ENCODE peak calls at places on chromosomes 4 and X, in ten cellular contexts. One of them, this sample, is unnamed.

GRCh38 chr4:172481802-172482508 is 668.8 kb downstream of the GALNTL6 start:
- DNase-seq in IMR-90: no peak
- DNase-seq in heart left ventricle: no peak
- DNase-seq in A549: no peak
- DNase-seq in stomach: no peak
- DNase-seq in lower leg skin: no peak
- DNase-seq in right lobe of liver: no peak
- DNase-seq in tibial nerve: no peak
- DNase-seq in HCT116: no peak
- DNase-seq in ovary: no peak
- DNase-seq in this sample: no peak

GRCh38 chr4:94307231-94307840 is 35.3 kb downstream of the HPGDS start:
- DNase-seq in IMR-90: no peak
- DNase-seq in heart left ventricle: no peak
- DNase-seq in A549: no peak
- DNase-seq in stomach: no peak
- DNase-seq in lower leg skin: no peak
- DNase-seq in right lobe of liver: no peak
- DNase-seq in tibial nerve: no peak
- DNase-seq in HCT116: no peak
- DNase-seq in ovary: no peak
- DNase-seq in this sample: no peak

GRCh38 chrX:27555514-27555913 is 34.6 kb upstream of the DCAF8L2 start:
- DNase-seq in IMR-90: peak
- DNase-seq in heart left ventricle: no peak
- DNase-seq in A549: peak
- DNase-seq in stomach: no peak
- DNase-seq in lower leg skin: no peak
- DNase-seq in right lobe of liver: no peak
- DNase-seq in tibial nerve: no peak
- DNase-seq in HCT116: no peak
- DNase-seq in ovary: no peak
- DNase-seq in this sample: no peak

GRCh38 chr4:186192068-186192751 is 843 bp downstream of the CYP4V2 start:
- DNase-seq in IMR-90: peak
- DNase-seq in heart left ventricle: peak
- DNase-seq in A549: no peak
- DNase-seq in stomach: peak
- DNase-seq in lower leg skin: peak
- DNase-seq in right lobe of liver: peak
- DNase-seq in tibial nerve: no peak
- DNase-seq in HCT116: no peak
- DNase-seq in ovary: peak
- DNase-seq in this sample: peak

GRCh38 chr4:78735697-78736096 is 40.5 kb upstream of the BMP2K start:
- DNase-seq in IMR-90: no peak
- DNase-seq in heart left ventricle: no peak
- DNase-seq in A549: no peak
- DNase-seq in stomach: no peak
- DNase-seq in lower leg skin: no peak
- DNase-seq in right lobe of liver: no peak
- DNase-seq in tibial nerve: no peak
- DNase-seq in HCT116: no peak
- DNase-seq in ovary: no peak
- DNase-seq in this sample: no peak

GRCh38 chrX:13151806-13152510 is 107.5 kb upstream of the FAM9C start:
- DNase-seq in IMR-90: peak
- DNase-seq in heart left ventricle: peak
- DNase-seq in A549: no peak
- DNase-seq in stomach: no peak
- DNase-seq in lower leg skin: no peak
- DNase-seq in right lobe of liver: no peak
- DNase-seq in tibial nerve: no peak
- DNase-seq in HCT116: no peak
- DNase-seq in ovary: no peak
- DNase-seq in this sample: no peak

GRCh38 chr4:58214376-58214775 is 1104.2 kb upstream of the IGFBP7 start:
- DNase-seq in IMR-90: no peak
- DNase-seq in heart left ventricle: no peak
- DNase-seq in A549: no peak
- DNase-seq in stomach: no peak
- DNase-seq in lower leg skin: no peak
- DNase-seq in right lobe of liver: no peak
- DNase-seq in tibial nerve: no peak
- DNase-seq in HCT116: no peak
- DNase-seq in ovary: no peak
- DNase-seq in this sample: no peak

GRCh38 chr4:78766026-78766425 is 10.1 kb upstream of the BMP2K start:
- DNase-seq in IMR-90: peak
- DNase-seq in heart left ventricle: no peak
- DNase-seq in A549: no peak
- DNase-seq in stomach: no peak
- DNase-seq in lower leg skin: no peak
- DNase-seq in right lobe of liver: no peak
- DNase-seq in tibial nerve: no peak
- DNase-seq in HCT116: no peak
- DNase-seq in ovary: no peak
- DNase-seq in this sample: no peak

GRCh38 chrX:86148594-86148993 is 343 bp downstream of the DACH2 start:
- DNase-seq in IMR-90: no peak
- DNase-seq in heart left ventricle: no peak
- DNase-seq in A549: no peak
- DNase-seq in stomach: no peak
- DNase-seq in lower leg skin: no peak
- DNase-seq in right lobe of liver: no peak
- DNase-seq in tibial nerve: no peak
- DNase-seq in HCT116: no peak
- DNase-seq in ovary: no peak
- DNase-seq in this sample: no peak

GRCh38 chr4:165709973-165710526 is 163.0 kb upstream of the TLL1 start:
- DNase-seq in IMR-90: no peak
- DNase-seq in heart left ventricle: no peak
- DNase-seq in A549: no peak
- DNase-seq in stomach: no peak
- DNase-seq in lower leg skin: no peak
- DNase-seq in right lobe of liver: no peak
- DNase-seq in tibial nerve: no peak
- DNase-seq in HCT116: no peak
- DNase-seq in ovary: no peak
- DNase-seq in this sample: no peak

GRCh38 chrX:30889147-30890125 is at the start of gene TAB3:
- DNase-seq in IMR-90: peak
- DNase-seq in heart left ventricle: peak
- DNase-seq in A549: peak
- DNase-seq in stomach: peak
- DNase-seq in lower leg skin: peak
- DNase-seq in right lobe of liver: peak
- DNase-seq in tibial nerve: peak
- DNase-seq in HCT116: peak
- DNase-seq in ovary: peak
- DNase-seq in this sample: peak
- TF ChIP-seq POLR2A in IMR-90: no peak
- TF ChIP-seq POLR2A in heart left ventricle: no peak
- TF ChIP-seq POLR2A in A549: peak
- TF ChIP-seq POLR2A in stomach: no peak
- TF ChIP-seq POLR2A in lower leg skin: no peak
- TF ChIP-seq POLR2A in right lobe of liver: peak
- TF ChIP-seq POLR2A in tibial nerve: peak
- TF ChIP-seq POLR2A in HCT116: no peak
- TF ChIP-seq POLR2A in ovary: peak
- TF ChIP-seq POLR2A in this sample: peak

DNA sequence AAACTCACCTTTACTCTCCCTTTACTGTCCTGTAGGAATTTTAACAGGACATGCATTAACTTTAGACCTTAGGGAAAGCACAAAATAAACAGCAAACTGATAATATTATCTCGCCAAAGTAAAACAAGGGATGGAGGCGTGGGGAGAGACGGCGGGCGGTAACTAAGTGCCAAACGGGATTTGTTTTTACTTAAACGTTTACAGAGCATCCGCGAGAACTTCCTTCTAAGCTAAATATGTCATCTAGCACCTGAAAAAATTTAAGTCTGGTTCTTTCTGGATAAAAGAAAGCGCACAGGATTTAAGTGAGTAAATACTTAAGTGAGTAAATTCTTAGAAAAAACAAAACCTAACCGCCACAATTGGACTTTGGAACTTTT is 108.5 kb downstream of the SPRY1 start:
- DNase-seq in IMR-90: peak
- DNase-seq in heart left ventricle: no peak
- DNase-seq in A549: peak
- DNase-seq in stomach: peak
- DNase-seq in lower leg skin: no peak
- DNase-seq in right lobe of liver: no peak
- DNase-seq in tibial nerve: no peak
- DNase-seq in HCT116: no peak
- DNase-seq in ovary: no peak
- DNase-seq in this sample: no peak
- H3K4me3 ChIP-seq in IMR-90: peak
- H3K4me3 ChIP-seq in heart left ventricle: peak
- H3K4me3 ChIP-seq in A549: peak
- H3K4me3 ChIP-seq in stomach: peak
- H3K4me3 ChIP-seq in lower leg skin: no peak
- H3K4me3 ChIP-seq in right lobe of liver: peak
- H3K4me3 ChIP-seq in tibial nerve: peak
- H3K4me3 ChIP-seq in HCT116: peak
- H3K4me3 ChIP-seq in ovary: peak
- H3K4me3 ChIP-seq in this sample: peak

GRCh38 chr4:2534904-2535385 is 1.5 kb upstream of the FAM193A start:
- DNase-seq in IMR-90: peak
- DNase-seq in heart left ventricle: no peak
- DNase-seq in A549: peak
- DNase-seq in stomach: no peak
- DNase-seq in lower leg skin: no peak
- DNase-seq in right lobe of liver: no peak
- DNase-seq in tibial nerve: no peak
- DNase-seq in HCT116: no peak
- DNase-seq in ovary: no peak
- DNase-seq in this sample: no peak

GRCh38 chr4:2536193-2537010 is at the start of gene FAM193A:
- DNase-seq in IMR-90: peak
- DNase-seq in heart left ventricle: peak
- DNase-seq in A549: peak
- DNase-seq in stomach: peak
- DNase-seq in lower leg skin: peak
- DNase-seq in right lobe of liver: peak
- DNase-seq in tibial nerve: peak
- DNase-seq in HCT116: peak
- DNase-seq in ovary: peak
- DNase-seq in this sample: peak

GRCh38 chr4:2535386-2536192 is 858 bp upstream of the FAM193A start:
- DNase-seq in IMR-90: peak
- DNase-seq in heart left ventricle: peak
- DNase-seq in A549: peak
- DNase-seq in stomach: peak
- DNase-seq in lower leg skin: peak
- DNase-seq in right lobe of liver: peak
- DNase-seq in tibial nerve: no peak
- DNase-seq in HCT116: no peak
- DNase-seq in ovary: peak
- DNase-seq in this sample: peak
- TF ChIP-seq POLR2A in IMR-90: peak
- TF ChIP-seq POLR2A in heart left ventricle: no peak
- TF ChIP-seq POLR2A in A549: no peak
- TF ChIP-seq POLR2A in stomach: no peak
- TF ChIP-seq POLR2A in lower leg skin: no peak
- TF ChIP-seq POLR2A in right lobe of liver: peak
- TF ChIP-seq POLR2A in tibial nerve: peak
- TF ChIP-seq POLR2A in HCT116: no peak
- TF ChIP-seq POLR2A in ovary: peak
- TF ChIP-seq POLR2A in this sample: peak

GRCh38 chrX:11349661-11350337 is 56.6 kb downstream of the AMELX start:
- DNase-seq in IMR-90: no peak
- DNase-seq in heart left ventricle: no peak
- DNase-seq in A549: no peak
- DNase-seq in stomach: no peak
- DNase-seq in lower leg skin: no peak
- DNase-seq in right lobe of liver: no peak
- DNase-seq in tibial nerve: no peak
- DNase-seq in HCT116: no peak
- DNase-seq in ovary: no peak
- DNase-seq in this sample: no peak

GRCh38 chrX:11349020-11349419 is 55.8 kb downstream of the AMELX start:
- DNase-seq in IMR-90: no peak
- DNase-seq in heart left ventricle: no peak
- DNase-seq in A549: no peak
- DNase-seq in stomach: no peak
- DNase-seq in lower leg skin: no peak
- DNase-seq in right lobe of liver: no peak
- DNase-seq in tibial nerve: no peak
- DNase-seq in HCT116: no peak
- DNase-seq in ovary: no peak
- DNase-seq in this sample: no peak

GRCh38 chrX:11355259-11355909 is 62.2 kb downstream of the AMELX start:
- DNase-seq in IMR-90: no peak
- DNase-seq in heart left ventricle: no peak
- DNase-seq in A549: no peak
- DNase-seq in stomach: no peak
- DNase-seq in lower leg skin: no peak
- DNase-seq in right lobe of liver: no peak
- DNase-seq in tibial nerve: no peak
- DNase-seq in HCT116: no peak
- DNase-seq in ovary: no peak
- DNase-seq in this sample: no peak

GRCh38 chrX:11352296-11352741 is 59.1 kb downstream of the AMELX start:
- DNase-seq in IMR-90: no peak
- DNase-seq in heart left ventricle: no peak
- DNase-seq in A549: no peak
- DNase-seq in stomach: no peak
- DNase-seq in lower leg skin: no peak
- DNase-seq in right lobe of liver: no peak
- DNase-seq in tibial nerve: no peak
- DNase-seq in HCT116: no peak
- DNase-seq in ovary: no peak
- DNase-seq in this sample: no peak

DNA sequence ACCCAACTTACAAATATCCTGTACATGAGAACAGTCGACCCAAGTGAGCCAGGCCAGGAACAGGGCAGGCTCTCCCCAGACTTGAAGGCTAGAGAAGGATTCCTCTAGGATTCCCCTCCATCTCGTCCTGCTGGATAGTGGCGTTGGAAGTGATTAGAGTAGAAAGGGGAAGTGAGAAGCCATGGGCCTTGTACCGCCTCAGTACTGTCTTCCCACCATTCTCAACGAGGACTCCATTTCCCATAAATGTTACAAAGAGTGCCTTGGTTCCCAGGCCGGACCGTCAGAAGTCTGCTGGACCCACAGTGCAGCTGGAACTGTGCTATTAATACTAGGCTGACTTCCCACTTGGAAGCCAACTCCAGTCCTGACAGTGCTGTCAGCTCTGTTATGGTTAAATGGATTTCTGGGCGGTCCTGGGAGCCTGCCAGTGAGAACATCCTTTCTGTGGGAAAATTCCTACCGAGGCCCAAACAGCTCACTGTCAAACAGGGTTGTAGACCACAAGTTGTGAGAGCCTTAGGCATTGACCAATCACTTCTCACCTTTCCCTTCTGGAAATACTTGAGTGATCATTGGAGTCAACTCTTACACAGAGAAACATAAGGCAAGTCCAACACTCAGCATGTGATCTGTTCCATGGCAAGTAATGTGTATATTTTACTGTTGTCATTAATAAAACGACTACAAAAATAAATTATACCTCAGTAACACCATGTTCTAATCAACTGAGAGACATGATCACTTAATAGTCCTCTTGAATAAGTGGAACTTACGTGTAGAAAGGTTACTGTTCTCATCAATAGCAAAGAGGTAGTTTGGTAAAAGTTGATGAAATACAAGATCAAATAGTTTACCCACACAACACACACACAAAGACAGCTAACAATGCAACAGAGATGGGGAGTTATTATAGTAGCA is 58.4 kb downstream of the AMELX start:
- DNase-seq in IMR-90: peak
- DNase-seq in heart left ventricle: peak
- DNase-seq in A549: no peak
- DNase-seq in stomach: peak
- DNase-seq in lower leg skin: no peak
- DNase-seq in right lobe of liver: no peak
- DNase-seq in tibial nerve: peak
- DNase-seq in HCT116: no peak
- DNase-seq in ovary: peak
- DNase-seq in this sample: peak
- H3K4me3 ChIP-seq in IMR-90: no peak
- H3K4me3 ChIP-seq in heart left ventricle: peak
- H3K4me3 ChIP-seq in A549: no peak
- H3K4me3 ChIP-seq in stomach: no peak
- H3K4me3 ChIP-seq in lower leg skin: no peak
- H3K4me3 ChIP-seq in right lobe of liver: no peak
- H3K4me3 ChIP-seq in tibial nerve: no peak
- H3K4me3 ChIP-seq in HCT116: no peak
- H3K4me3 ChIP-seq in ovary: no peak
- H3K4me3 ChIP-seq in this sample: no peak

This sample was measured in adrenal gland.